ENCODE peak calls at places on chromosomes 16 and 17, in ten cellular contexts. One of them, this sample, is unnamed.

GRCh38 chr16:85819245-85819644 is 19.8 kb downstream of the COX4I1 start:
- DNase-seq in cardiac muscle cell: peak
- DNase-seq in GM04503: no peak
- DNase-seq in stimulated activated CD8-positive, alpha-beta memory T cell treated with anti-CD3 and anti-CD28 coated beads, Interleukin-7, amount 100 ng/mL, for 48 hours: peak
- DNase-seq in EL: peak
- DNase-seq in glutamatergic neuron: peak
- DNase-seq in activated CD4-positive, alpha-beta T cell treated with anti-CD3 and anti-CD28 coated beads, Interleukin-2, amount 50 U/mL, for 1 hour: peak
- DNase-seq in NCI-H460: peak
- DNase-seq in HEK293T: peak
- DNase-seq in T-helper 1 cell: peak
- DNase-seq in this sample: peak

GRCh38 chr16:9012848-9013507 is 49.3 kb upstream of the USP7 start:
- DNase-seq in cardiac muscle cell: peak
- DNase-seq in GM04503: no peak
- DNase-seq in stimulated activated CD8-positive, alpha-beta memory T cell treated with anti-CD3 and anti-CD28 coated beads, Interleukin-7, amount 100 ng/mL, for 48 hours: no peak
- DNase-seq in EL: no peak
- DNase-seq in glutamatergic neuron: peak
- DNase-seq in activated CD4-positive, alpha-beta T cell treated with anti-CD3 and anti-CD28 coated beads, Interleukin-2, amount 50 U/mL, for 1 hour: no peak
- DNase-seq in NCI-H460: no peak
- DNase-seq in HEK293T: no peak
- DNase-seq in T-helper 1 cell: no peak
- DNase-seq in this sample: peak

GRCh38 chr16:24939224-24939623 is 75.9 kb downstream of the ARHGAP17 start:
- DNase-seq in cardiac muscle cell: no peak
- DNase-seq in GM04503: no peak
- DNase-seq in stimulated activated CD8-positive, alpha-beta memory T cell treated with anti-CD3 and anti-CD28 coated beads, Interleukin-7, amount 100 ng/mL, for 48 hours: no peak
- DNase-seq in EL: no peak
- DNase-seq in glutamatergic neuron: no peak
- DNase-seq in activated CD4-positive, alpha-beta T cell treated with anti-CD3 and anti-CD28 coated beads, Interleukin-2, amount 50 U/mL, for 1 hour: no peak
- DNase-seq in NCI-H460: no peak
- DNase-seq in HEK293T: no peak
- DNase-seq in T-helper 1 cell: no peak
- DNase-seq in this sample: no peak

GRCh38 chr17:55266051-55266957 is 1.5 kb downstream of the HLF start:
- DNase-seq in cardiac muscle cell: no peak
- DNase-seq in GM04503: no peak
- DNase-seq in stimulated activated CD8-positive, alpha-beta memory T cell treated with anti-CD3 and anti-CD28 coated beads, Interleukin-7, amount 100 ng/mL, for 48 hours: no peak
- DNase-seq in EL: no peak
- DNase-seq in glutamatergic neuron: no peak
- DNase-seq in activated CD4-positive, alpha-beta T cell treated with anti-CD3 and anti-CD28 coated beads, Interleukin-2, amount 50 U/mL, for 1 hour: no peak
- DNase-seq in NCI-H460: no peak
- DNase-seq in HEK293T: no peak
- DNase-seq in T-helper 1 cell: no peak
- DNase-seq in this sample: no peak

GRCh38 chr17:76753061-76753961 is 15.4 kb downstream of the MFSD11 start:
- DNase-seq in cardiac muscle cell: no peak
- DNase-seq in GM04503: no peak
- DNase-seq in stimulated activated CD8-positive, alpha-beta memory T cell treated with anti-CD3 and anti-CD28 coated beads, Interleukin-7, amount 100 ng/mL, for 48 hours: no peak
- DNase-seq in EL: no peak
- DNase-seq in glutamatergic neuron: no peak
- DNase-seq in activated CD4-positive, alpha-beta T cell treated with anti-CD3 and anti-CD28 coated beads, Interleukin-2, amount 50 U/mL, for 1 hour: no peak
- DNase-seq in NCI-H460: no peak
- DNase-seq in HEK293T: no peak
- DNase-seq in T-helper 1 cell: no peak
- DNase-seq in this sample: no peak

GRCh38 chr17:75084039-75084660 is 3.6 kb upstream of the SLC16A5 start:
- DNase-seq in cardiac muscle cell: peak
- DNase-seq in GM04503: no peak
- DNase-seq in stimulated activated CD8-positive, alpha-beta memory T cell treated with anti-CD3 and anti-CD28 coated beads, Interleukin-7, amount 100 ng/mL, for 48 hours: no peak
- DNase-seq in EL: no peak
- DNase-seq in glutamatergic neuron: no peak
- DNase-seq in activated CD4-positive, alpha-beta T cell treated with anti-CD3 and anti-CD28 coated beads, Interleukin-2, amount 50 U/mL, for 1 hour: no peak
- DNase-seq in NCI-H460: peak
- DNase-seq in HEK293T: no peak
- DNase-seq in T-helper 1 cell: no peak
- DNase-seq in this sample: peak

GRCh38 chr16:53999841-54000240 is 286.7 kb downstream of the IRX3 start:
- DNase-seq in cardiac muscle cell: no peak
- DNase-seq in GM04503: no peak
- DNase-seq in stimulated activated CD8-positive, alpha-beta memory T cell treated with anti-CD3 and anti-CD28 coated beads, Interleukin-7, amount 100 ng/mL, for 48 hours: no peak
- DNase-seq in EL: no peak
- DNase-seq in glutamatergic neuron: no peak
- DNase-seq in activated CD4-positive, alpha-beta T cell treated with anti-CD3 and anti-CD28 coated beads, Interleukin-2, amount 50 U/mL, for 1 hour: no peak
- DNase-seq in NCI-H460: no peak
- DNase-seq in HEK293T: no peak
- DNase-seq in T-helper 1 cell: no peak
- DNase-seq in this sample: no peak

GRCh38 chr17:50262001-50262794 is 12.1 kb upstream of the TMEM92 start:
- DNase-seq in cardiac muscle cell: no peak
- DNase-seq in GM04503: no peak
- DNase-seq in stimulated activated CD8-positive, alpha-beta memory T cell treated with anti-CD3 and anti-CD28 coated beads, Interleukin-7, amount 100 ng/mL, for 48 hours: no peak
- DNase-seq in EL: no peak
- DNase-seq in glutamatergic neuron: peak
- DNase-seq in activated CD4-positive, alpha-beta T cell treated with anti-CD3 and anti-CD28 coated beads, Interleukin-2, amount 50 U/mL, for 1 hour: no peak
- DNase-seq in NCI-H460: no peak
- DNase-seq in HEK293T: no peak
- DNase-seq in T-helper 1 cell: no peak
- DNase-seq in this sample: peak

GRCh38 chr16:75754126-75754525 is 27.8 kb upstream of the CPHXL start:
- DNase-seq in cardiac muscle cell: peak
- DNase-seq in GM04503: no peak
- DNase-seq in stimulated activated CD8-positive, alpha-beta memory T cell treated with anti-CD3 and anti-CD28 coated beads, Interleukin-7, amount 100 ng/mL, for 48 hours: no peak
- DNase-seq in EL: peak
- DNase-seq in glutamatergic neuron: no peak
- DNase-seq in activated CD4-positive, alpha-beta T cell treated with anti-CD3 and anti-CD28 coated beads, Interleukin-2, amount 50 U/mL, for 1 hour: no peak
- DNase-seq in NCI-H460: no peak
- DNase-seq in HEK293T: no peak
- DNase-seq in T-helper 1 cell: no peak
- DNase-seq in this sample: no peak

GRCh38 chr17:17890773-17891759 is 54.3 kb upstream of the SREBF1 start:
- DNase-seq in cardiac muscle cell: peak
- DNase-seq in GM04503: no peak
- DNase-seq in stimulated activated CD8-positive, alpha-beta memory T cell treated with anti-CD3 and anti-CD28 coated beads, Interleukin-7, amount 100 ng/mL, for 48 hours: peak
- DNase-seq in EL: peak
- DNase-seq in glutamatergic neuron: peak
- DNase-seq in activated CD4-positive, alpha-beta T cell treated with anti-CD3 and anti-CD28 coated beads, Interleukin-2, amount 50 U/mL, for 1 hour: peak
- DNase-seq in NCI-H460: peak
- DNase-seq in HEK293T: peak
- DNase-seq in T-helper 1 cell: peak
- DNase-seq in this sample: peak

GRCh38 chr17:3917391-3917931 is 1.2 kb upstream of the P2RX1 start:
- DNase-seq in cardiac muscle cell: peak
- DNase-seq in GM04503: no peak
- DNase-seq in stimulated activated CD8-positive, alpha-beta memory T cell treated with anti-CD3 and anti-CD28 coated beads, Interleukin-7, amount 100 ng/mL, for 48 hours: no peak
- DNase-seq in EL: peak
- DNase-seq in glutamatergic neuron: no peak
- DNase-seq in activated CD4-positive, alpha-beta T cell treated with anti-CD3 and anti-CD28 coated beads, Interleukin-2, amount 50 U/mL, for 1 hour: no peak
- DNase-seq in NCI-H460: no peak
- DNase-seq in HEK293T: no peak
- DNase-seq in T-helper 1 cell: no peak
- DNase-seq in this sample: peak

GRCh38 chr17:34503804-34504203 is 75.6 kb upstream of the TMEM132E start:
- DNase-seq in cardiac muscle cell: peak
- DNase-seq in GM04503: no peak
- DNase-seq in stimulated activated CD8-positive, alpha-beta memory T cell treated with anti-CD3 and anti-CD28 coated beads, Interleukin-7, amount 100 ng/mL, for 48 hours: no peak
- DNase-seq in EL: no peak
- DNase-seq in glutamatergic neuron: no peak
- DNase-seq in activated CD4-positive, alpha-beta T cell treated with anti-CD3 and anti-CD28 coated beads, Interleukin-2, amount 50 U/mL, for 1 hour: no peak
- DNase-seq in NCI-H460: no peak
- DNase-seq in HEK293T: no peak
- DNase-seq in T-helper 1 cell: no peak
- DNase-seq in this sample: no peak

GRCh38 chr16:19071811-19072777 is 4.7 kb downstream of the COQ7 start:
- DNase-seq in cardiac muscle cell: peak
- DNase-seq in GM04503: no peak
- DNase-seq in stimulated activated CD8-positive, alpha-beta memory T cell treated with anti-CD3 and anti-CD28 coated beads, Interleukin-7, amount 100 ng/mL, for 48 hours: peak
- DNase-seq in EL: peak
- DNase-seq in glutamatergic neuron: peak
- DNase-seq in activated CD4-positive, alpha-beta T cell treated with anti-CD3 and anti-CD28 coated beads, Interleukin-2, amount 50 U/mL, for 1 hour: peak
- DNase-seq in NCI-H460: peak
- DNase-seq in HEK293T: peak
- DNase-seq in T-helper 1 cell: peak
- DNase-seq in this sample: peak

GRCh38 chr17:50055055-50055425 is 870 bp upstream of the ITGA3 start:
- DNase-seq in cardiac muscle cell: no peak
- DNase-seq in GM04503: no peak
- DNase-seq in stimulated activated CD8-positive, alpha-beta memory T cell treated with anti-CD3 and anti-CD28 coated beads, Interleukin-7, amount 100 ng/mL, for 48 hours: no peak
- DNase-seq in EL: peak
- DNase-seq in glutamatergic neuron: no peak
- DNase-seq in activated CD4-positive, alpha-beta T cell treated with anti-CD3 and anti-CD28 coated beads, Interleukin-2, amount 50 U/mL, for 1 hour: no peak
- DNase-seq in NCI-H460: peak
- DNase-seq in HEK293T: no peak
- DNase-seq in T-helper 1 cell: no peak
- DNase-seq in this sample: peak

GRCh38 chr17:77145635-77146632 is 5.2 kb downstream of the SEC14L1 start:
- DNase-seq in cardiac muscle cell: peak
- DNase-seq in GM04503: peak
- DNase-seq in stimulated activated CD8-positive, alpha-beta memory T cell treated with anti-CD3 and anti-CD28 coated beads, Interleukin-7, amount 100 ng/mL, for 48 hours: no peak
- DNase-seq in EL: peak
- DNase-seq in glutamatergic neuron: no peak
- DNase-seq in activated CD4-positive, alpha-beta T cell treated with anti-CD3 and anti-CD28 coated beads, Interleukin-2, amount 50 U/mL, for 1 hour: no peak
- DNase-seq in NCI-H460: no peak
- DNase-seq in HEK293T: no peak
- DNase-seq in T-helper 1 cell: no peak
- DNase-seq in this sample: peak

GRCh38 chr17:72421128-72422092 is 300.6 kb downstream of the SOX9 start:
- DNase-seq in cardiac muscle cell: peak
- DNase-seq in GM04503: peak
- DNase-seq in stimulated activated CD8-positive, alpha-beta memory T cell treated with anti-CD3 and anti-CD28 coated beads, Interleukin-7, amount 100 ng/mL, for 48 hours: peak
- DNase-seq in EL: peak
- DNase-seq in glutamatergic neuron: no peak
- DNase-seq in activated CD4-positive, alpha-beta T cell treated with anti-CD3 and anti-CD28 coated beads, Interleukin-2, amount 50 U/mL, for 1 hour: no peak
- DNase-seq in NCI-H460: peak
- DNase-seq in HEK293T: no peak
- DNase-seq in T-helper 1 cell: no peak
- DNase-seq in this sample: peak

GRCh38 chr17:55117063-55117611 is 147.6 kb upstream of the HLF start:
- DNase-seq in cardiac muscle cell: peak
- DNase-seq in GM04503: no peak
- DNase-seq in stimulated activated CD8-positive, alpha-beta memory T cell treated with anti-CD3 and anti-CD28 coated beads, Interleukin-7, amount 100 ng/mL, for 48 hours: no peak
- DNase-seq in EL: no peak
- DNase-seq in glutamatergic neuron: no peak
- DNase-seq in activated CD4-positive, alpha-beta T cell treated with anti-CD3 and anti-CD28 coated beads, Interleukin-2, amount 50 U/mL, for 1 hour: no peak
- DNase-seq in NCI-H460: no peak
- DNase-seq in HEK293T: no peak
- DNase-seq in T-helper 1 cell: no peak
- DNase-seq in this sample: no peak

GRCh38 chr17:60139438-60140285 is 10.1 kb upstream of the CA4 start:
- DNase-seq in cardiac muscle cell: peak
- DNase-seq in GM04503: no peak
- DNase-seq in stimulated activated CD8-positive, alpha-beta memory T cell treated with anti-CD3 and anti-CD28 coated beads, Interleukin-7, amount 100 ng/mL, for 48 hours: peak
- DNase-seq in EL: peak
- DNase-seq in glutamatergic neuron: peak
- DNase-seq in activated CD4-positive, alpha-beta T cell treated with anti-CD3 and anti-CD28 coated beads, Interleukin-2, amount 50 U/mL, for 1 hour: peak
- DNase-seq in NCI-H460: peak
- DNase-seq in HEK293T: no peak
- DNase-seq in T-helper 1 cell: peak
- DNase-seq in this sample: peak

GRCh38 chr17:62617894-62618472 is 9.5 kb upstream of the MRC2 start:
- DNase-seq in cardiac muscle cell: peak
- DNase-seq in GM04503: no peak
- DNase-seq in stimulated activated CD8-positive, alpha-beta memory T cell treated with anti-CD3 and anti-CD28 coated beads, Interleukin-7, amount 100 ng/mL, for 48 hours: no peak
- DNase-seq in EL: no peak
- DNase-seq in glutamatergic neuron: no peak
- DNase-seq in activated CD4-positive, alpha-beta T cell treated with anti-CD3 and anti-CD28 coated beads, Interleukin-2, amount 50 U/mL, for 1 hour: no peak
- DNase-seq in NCI-H460: no peak
- DNase-seq in HEK293T: no peak
- DNase-seq in T-helper 1 cell: no peak
- DNase-seq in this sample: no peak

GRCh38 chr16:56265184-56265583 is 73.9 kb downstream of the GNAO1 start:
- DNase-seq in cardiac muscle cell: no peak
- DNase-seq in GM04503: no peak
- DNase-seq in stimulated activated CD8-positive, alpha-beta memory T cell treated with anti-CD3 and anti-CD28 coated beads, Interleukin-7, amount 100 ng/mL, for 48 hours: no peak
- DNase-seq in EL: no peak
- DNase-seq in glutamatergic neuron: no peak
- DNase-seq in activated CD4-positive, alpha-beta T cell treated with anti-CD3 and anti-CD28 coated beads, Interleukin-2, amount 50 U/mL, for 1 hour: no peak
- DNase-seq in NCI-H460: no peak
- DNase-seq in HEK293T: no peak
- DNase-seq in T-helper 1 cell: no peak
- DNase-seq in this sample: no peak

GRCh38 chr16:57798953-57799618 is 3.2 kb downstream of the KIFC3 start:
- DNase-seq in cardiac muscle cell: no peak
- DNase-seq in GM04503: no peak
- DNase-seq in stimulated activated CD8-positive, alpha-beta memory T cell treated with anti-CD3 and anti-CD28 coated beads, Interleukin-7, amount 100 ng/mL, for 48 hours: no peak
- DNase-seq in EL: no peak
- DNase-seq in glutamatergic neuron: no peak
- DNase-seq in activated CD4-positive, alpha-beta T cell treated with anti-CD3 and anti-CD28 coated beads, Interleukin-2, amount 50 U/mL, for 1 hour: no peak
- DNase-seq in NCI-H460: no peak
- DNase-seq in HEK293T: no peak
- DNase-seq in T-helper 1 cell: no peak
- DNase-seq in this sample: no peak

GRCh38 chr17:79338142-79338541 is 263.5 kb downstream of the ENGASE start:
- DNase-seq in cardiac muscle cell: no peak
- DNase-seq in GM04503: no peak
- DNase-seq in stimulated activated CD8-positive, alpha-beta memory T cell treated with anti-CD3 and anti-CD28 coated beads, Interleukin-7, amount 100 ng/mL, for 48 hours: no peak
- DNase-seq in EL: no peak
- DNase-seq in glutamatergic neuron: no peak
- DNase-seq in activated CD4-positive, alpha-beta T cell treated with anti-CD3 and anti-CD28 coated beads, Interleukin-2, amount 50 U/mL, for 1 hour: no peak
- DNase-seq in NCI-H460: no peak
- DNase-seq in HEK293T: no peak
- DNase-seq in T-helper 1 cell: no peak
- DNase-seq in this sample: no peak

GRCh38 chr17:36602924-36603384 is 1.6 kb downstream of the MRM1 start:
- DNase-seq in cardiac muscle cell: peak
- DNase-seq in GM04503: no peak
- DNase-seq in stimulated activated CD8-positive, alpha-beta memory T cell treated with anti-CD3 and anti-CD28 coated beads, Interleukin-7, amount 100 ng/mL, for 48 hours: peak
- DNase-seq in EL: peak
- DNase-seq in glutamatergic neuron: peak
- DNase-seq in activated CD4-positive, alpha-beta T cell treated with anti-CD3 and anti-CD28 coated beads, Interleukin-2, amount 50 U/mL, for 1 hour: peak
- DNase-seq in NCI-H460: peak
- DNase-seq in HEK293T: peak
- DNase-seq in T-helper 1 cell: peak
- DNase-seq in this sample: peak

GRCh38 chr17:72122668-72123495 is 2.1 kb downstream of the SOX9 start:
- DNase-seq in cardiac muscle cell: peak
- DNase-seq in GM04503: no peak
- DNase-seq in stimulated activated CD8-positive, alpha-beta memory T cell treated with anti-CD3 and anti-CD28 coated beads, Interleukin-7, amount 100 ng/mL, for 48 hours: no peak
- DNase-seq in EL: peak
- DNase-seq in glutamatergic neuron: peak
- DNase-seq in activated CD4-positive, alpha-beta T cell treated with anti-CD3 and anti-CD28 coated beads, Interleukin-2, amount 50 U/mL, for 1 hour: no peak
- DNase-seq in NCI-H460: no peak
- DNase-seq in HEK293T: no peak
- DNase-seq in T-helper 1 cell: no peak
- DNase-seq in this sample: peak

GRCh38 chr16:1543085-1543896 is 9.8 kb downstream of the TMEM204 start:
- DNase-seq in cardiac muscle cell: peak
- DNase-seq in GM04503: peak
- DNase-seq in stimulated activated CD8-positive, alpha-beta memory T cell treated with anti-CD3 and anti-CD28 coated beads, Interleukin-7, amount 100 ng/mL, for 48 hours: peak
- DNase-seq in EL: peak
- DNase-seq in glutamatergic neuron: no peak
- DNase-seq in activated CD4-positive, alpha-beta T cell treated with anti-CD3 and anti-CD28 coated beads, Interleukin-2, amount 50 U/mL, for 1 hour: peak
- DNase-seq in NCI-H460: peak
- DNase-seq in HEK293T: peak
- DNase-seq in T-helper 1 cell: no peak
- DNase-seq in this sample: peak

GRCh38 chr16:15643453-15644305 is 725 bp upstream of the MARF1 start:
- DNase-seq in cardiac muscle cell: peak
- DNase-seq in GM04503: no peak
- DNase-seq in stimulated activated CD8-positive, alpha-beta memory T cell treated with anti-CD3 and anti-CD28 coated beads, Interleukin-7, amount 100 ng/mL, for 48 hours: no peak
- DNase-seq in EL: peak
- DNase-seq in glutamatergic neuron: no peak
- DNase-seq in activated CD4-positive, alpha-beta T cell treated with anti-CD3 and anti-CD28 coated beads, Interleukin-2, amount 50 U/mL, for 1 hour: peak
- DNase-seq in NCI-H460: peak
- DNase-seq in HEK293T: peak
- DNase-seq in T-helper 1 cell: no peak
- DNase-seq in this sample: peak

GRCh38 chr17:63395075-63395815 is 50.9 kb downstream of the CYB561 start:
- DNase-seq in cardiac muscle cell: peak
- DNase-seq in GM04503: peak
- DNase-seq in stimulated activated CD8-positive, alpha-beta memory T cell treated with anti-CD3 and anti-CD28 coated beads, Interleukin-7, amount 100 ng/mL, for 48 hours: no peak
- DNase-seq in EL: peak
- DNase-seq in glutamatergic neuron: no peak
- DNase-seq in activated CD4-positive, alpha-beta T cell treated with anti-CD3 and anti-CD28 coated beads, Interleukin-2, amount 50 U/mL, for 1 hour: no peak
- DNase-seq in NCI-H460: no peak
- DNase-seq in HEK293T: no peak
- DNase-seq in T-helper 1 cell: no peak
- DNase-seq in this sample: peak

GRCh38 chr17:48162946-48163506 is 55.5 kb downstream of the SNX11 start:
- DNase-seq in cardiac muscle cell: peak
- DNase-seq in GM04503: no peak
- DNase-seq in stimulated activated CD8-positive, alpha-beta memory T cell treated with anti-CD3 and anti-CD28 coated beads, Interleukin-7, amount 100 ng/mL, for 48 hours: no peak
- DNase-seq in EL: peak
- DNase-seq in glutamatergic neuron: no peak
- DNase-seq in activated CD4-positive, alpha-beta T cell treated with anti-CD3 and anti-CD28 coated beads, Interleukin-2, amount 50 U/mL, for 1 hour: no peak
- DNase-seq in NCI-H460: no peak
- DNase-seq in HEK293T: peak
- DNase-seq in T-helper 1 cell: no peak
- DNase-seq in this sample: no peak